ENCODE peak calls at places on chromosome 14, in six cellular contexts. M is cardiac fibroblast, E is PC-3, H is adrenal gland, I is HepG2, X is suprapubic skin. S is an unnamed sample.

GRCh38 chr14:29637406-29637805 is 290.2 kb downstream of the PRKD1 start:
- DNase-seq in M (peak), E (peak), H (peak), I (no peak), X (no peak), S (no peak)

GRCh38 chr14:98962118-98962517 is 309.9 kb downstream of the BCL11B start:
- DNase-seq in I (no peak), H (no peak), E (no peak), X (no peak), M (no peak), S (no peak)

GRCh38 chr14:56754966-56755365 is 55.3 kb downstream of the OTX2 start:
- DNase-seq in E (no peak), I (no peak), X (no peak), M (no peak), H (no peak), S (no peak)

GRCh38 chr14:100022772-100023451 is 42.3 kb upstream of the EVL start:
- DNase-seq in E (no peak), H (no peak), I (no peak), M (peak), X (no peak), S (no peak)

GRCh38 chr14:75196468-75196867 is 20.1 kb upstream of the TMED10 start:
- DNase-seq in M (no peak), H (no peak), E (peak), I (peak), X (no peak), S (no peak)

GRCh38 chr14:101731187-101732080 is 30.1 kb upstream of the PPP2R5C start:
- DNase-seq in I (peak), X (peak), M (peak), H (no peak), E (peak), S (peak)

GRCh38 chr14:67487937-67488893 is at the start of gene TMEM229B:
- DNase-seq in E (no peak), M (no peak), I (no peak), X (no peak), H (no peak), S (peak)

GRCh38 chr14:80926706-80927384 is 14.7 kb downstream of the CEP128 start:
- DNase-seq in I (no peak), E (no peak), H (no peak), X (no peak), M (peak), S (no peak)

DNA sequence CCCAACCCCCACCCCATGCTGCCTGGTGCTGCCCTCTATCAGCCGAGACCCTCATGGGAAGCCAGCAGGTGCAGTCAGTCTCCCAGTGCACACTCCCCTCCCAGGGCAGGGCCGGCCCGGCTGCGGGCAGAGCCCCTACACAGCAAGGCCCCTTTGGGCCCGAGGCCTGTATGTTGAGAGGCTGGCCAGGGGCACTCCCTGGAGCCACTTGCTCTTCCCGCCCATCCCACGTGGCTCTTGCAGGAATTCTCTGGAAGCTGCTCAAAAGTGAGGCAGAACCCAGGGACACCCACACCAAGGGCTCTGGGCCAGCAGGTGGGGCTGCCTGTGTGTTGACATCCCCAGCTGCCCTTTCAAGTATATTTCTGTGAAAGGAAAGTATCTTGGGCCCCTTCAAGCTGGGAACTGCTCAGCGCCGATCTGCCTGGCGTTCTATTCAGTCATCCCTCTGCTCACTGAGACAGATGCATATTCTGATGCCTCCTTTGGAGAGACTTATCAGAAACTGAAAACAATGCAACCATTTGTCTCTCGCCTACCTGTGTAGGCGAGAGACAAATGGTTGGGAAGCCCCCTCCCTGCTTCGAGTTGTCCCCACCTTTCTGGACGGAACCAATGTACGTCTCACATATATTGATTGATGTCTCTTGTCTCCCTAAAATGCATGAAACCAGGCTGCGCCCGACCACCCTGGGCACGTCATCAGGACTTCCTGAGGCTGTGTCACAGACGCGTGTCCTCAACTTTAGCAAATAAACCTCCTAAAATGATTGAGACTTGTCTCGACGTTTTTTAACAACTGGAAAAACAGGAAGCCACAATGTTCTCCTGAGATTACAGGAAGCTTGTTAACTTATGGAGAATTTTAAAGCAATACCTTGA is 6.0 kb downstream of the GPR132 start:
- DNase-seq in M (no peak), I (no peak), X (peak), H (peak), E (no peak), S (no peak)
- TF ChIP-seq CTCF in M (no peak), I (peak), X (no peak), H (no peak), E (no peak), S (no peak)

GRCh38 chr14:68984686-68985085 is 5.6 kb upstream of the ACTN1 start:
- DNase-seq in I (no peak), M (no peak), H (no peak), X (no peak), E (no peak), S (no peak)
- H3K4me3 ChIP-seq in I (no peak), M (no peak), H (no peak), X (no peak), E (no peak), S (no peak)

DNA sequence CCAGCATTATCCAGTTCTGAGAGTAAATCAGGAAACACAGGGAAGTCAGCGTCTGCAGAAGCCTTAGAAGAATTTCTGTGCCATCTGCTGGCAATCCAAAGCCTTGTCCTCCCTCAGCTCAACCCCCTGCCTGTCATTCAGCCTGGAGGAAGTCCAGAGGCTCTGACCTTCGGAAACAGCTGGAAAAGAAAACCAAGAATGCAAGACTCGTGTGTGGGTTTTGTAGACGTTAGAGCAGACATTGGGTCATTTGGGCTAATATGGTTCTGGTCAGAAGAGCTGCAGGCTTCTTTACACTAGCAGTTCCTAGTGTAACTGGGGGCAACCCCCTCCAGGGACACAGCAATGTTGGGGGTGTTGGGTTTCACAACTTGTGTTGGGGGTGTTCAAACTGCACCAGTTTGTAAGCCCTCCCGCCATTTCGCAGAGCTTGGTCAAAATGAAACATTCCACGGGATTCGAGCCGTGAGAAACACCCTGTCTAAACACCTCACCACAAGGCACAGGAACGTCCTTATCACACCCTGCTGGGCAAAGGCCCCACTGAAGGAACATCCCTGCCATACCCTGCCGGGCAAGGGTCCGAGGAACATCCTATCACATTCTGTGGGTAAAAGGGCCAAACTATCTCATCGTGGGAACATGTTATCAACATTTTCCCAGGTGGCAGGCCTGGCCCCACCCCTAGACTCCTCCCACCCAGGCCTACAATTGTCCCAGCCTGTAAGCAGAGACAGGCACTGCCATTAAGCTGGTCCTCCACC is 21.0 kb upstream of the SERPINA4 start:
- DNase-seq in I (peak), H (peak), M (peak), E (no peak), X (no peak), S (no peak)
- TF ChIP-seq CTCF in I (peak), H (peak), M (peak), E (no peak), X (no peak), S (no peak)

DNA sequence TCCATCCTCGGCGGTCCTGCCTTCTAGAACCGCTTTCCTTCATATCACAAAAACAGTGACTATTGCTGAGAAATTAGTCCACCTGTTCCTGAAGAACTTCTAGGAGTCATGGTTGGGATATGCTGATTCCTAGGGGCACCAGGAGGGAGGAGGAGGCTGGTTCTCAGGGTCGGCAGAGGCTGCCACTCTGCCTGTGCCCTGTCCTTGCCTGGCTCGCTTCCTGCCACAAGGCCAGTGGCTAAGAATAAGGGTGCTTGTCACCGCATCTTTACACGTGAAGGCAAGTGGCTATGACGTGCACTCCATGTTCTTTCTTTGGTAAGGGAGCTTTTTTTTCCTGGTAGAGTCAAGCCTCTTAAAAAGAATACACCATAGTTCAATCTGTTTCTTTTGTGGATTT is 18.7 kb upstream of the DGLUCY start:
- DNase-seq in I (no peak), H (no peak), M (no peak), E (no peak), X (no peak), S (no peak)
- H3K4me3 ChIP-seq in I (no peak), H (no peak), M (no peak), E (no peak), X (no peak), S (no peak)

GRCh38 chr14:76502219-76502618 is 126.3 kb downstream of the ESRRB start:
- DNase-seq in E (no peak), X (no peak), H (no peak), M (no peak), I (no peak), S (no peak)
- TF ChIP-seq CTCF in E (no peak), X (no peak), H (no peak), M (no peak), I (no peak), S (no peak)

GRCh38 chr14:64502476-64503183 is 1.0 kb downstream of the ZBTB25 start:
- DNase-seq in X (peak), I (no peak), E (peak), H (peak), M (no peak), S (no peak)

GRCh38 chr14:64500088-64500487 is 3.5 kb downstream of the ZBTB25 start:
- DNase-seq in M (no peak), E (no peak), X (no peak), I (no peak), H (no peak), S (no peak)

GRCh38 chr14:64503434-64504309 is at the start of gene ZBTB25:
- DNase-seq in I (peak), X (peak), M (peak), H (peak), E (peak), S (peak)

GRCh38 chr14:64503184-64503433 is 529 bp downstream of the ZBTB25 start:
- DNase-seq in M (peak), X (no peak), E (no peak), I (no peak), H (no peak), S (no peak)

DNA sequence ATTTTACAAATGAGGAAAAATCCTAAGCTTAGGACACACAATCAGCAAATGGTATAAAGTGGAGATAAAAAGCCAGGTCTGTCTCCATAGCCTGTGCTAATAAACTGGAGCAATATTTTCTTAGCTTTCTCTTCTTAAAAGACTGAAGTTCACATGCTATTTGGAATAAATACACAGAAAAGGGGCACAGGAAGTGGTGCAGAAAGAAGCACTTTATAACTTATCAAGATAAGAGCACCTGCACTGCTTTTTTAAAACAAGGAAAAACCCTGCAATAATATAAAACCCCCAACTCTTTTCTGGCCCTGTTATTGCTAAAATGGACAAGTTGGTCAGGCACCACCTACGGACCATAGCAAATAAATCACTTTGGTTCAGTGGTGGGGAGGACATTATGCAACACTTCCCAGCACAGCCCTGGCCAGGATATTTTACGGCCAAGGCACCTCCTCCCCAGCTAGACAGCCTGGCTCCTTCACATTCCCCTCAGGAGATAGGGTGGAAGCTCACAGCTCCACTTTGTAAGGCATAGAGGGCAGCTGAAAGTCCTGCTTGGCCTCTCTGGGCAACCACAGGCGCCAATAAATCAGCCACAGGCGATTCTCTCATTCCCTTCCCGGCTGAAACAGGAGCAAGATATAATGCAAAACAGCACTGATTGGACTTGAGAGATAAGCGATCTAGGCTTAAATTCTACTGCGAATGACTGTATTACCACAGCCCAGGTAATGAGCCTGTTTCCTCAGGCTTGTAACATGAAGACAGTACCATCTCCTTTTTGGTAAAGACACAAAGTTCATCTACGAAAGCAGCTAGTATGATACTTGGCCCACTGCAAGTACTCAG is 2.1 kb downstream of the ZBTB25 start:
- DNase-seq in E (peak), X (peak), H (peak), I (peak), M (peak), S (no peak)
- H3K4me3 ChIP-seq in E (peak), X (peak), H (no peak), I (peak), M (peak), S (peak)

DNA sequence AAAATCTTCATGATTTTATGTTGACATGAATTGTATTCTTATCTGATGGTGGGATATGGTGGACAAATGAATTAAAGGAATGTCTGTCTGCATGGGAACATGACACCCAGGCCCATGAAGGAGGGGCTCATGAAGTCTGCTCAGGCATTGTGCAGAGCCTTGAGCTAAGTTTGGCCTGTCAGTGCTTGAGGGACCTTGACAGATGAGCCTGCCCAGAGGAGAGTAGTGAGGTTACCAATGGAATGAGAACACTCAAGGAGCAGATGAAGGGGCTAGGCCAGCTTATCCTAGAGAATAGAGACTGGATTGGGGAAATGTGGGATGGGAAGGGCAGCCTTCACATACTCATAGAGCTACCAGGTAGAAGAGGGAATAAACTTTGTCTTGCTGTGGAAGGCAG is 68.8 kb downstream of the TMX1 start:
- DNase-seq in I (no peak), E (no peak), X (no peak), M (no peak), H (no peak), S (no peak)
- TF ChIP-seq CTCF in I (no peak), E (no peak), X (no peak), M (no peak), H (no peak), S (no peak)

S was measured in GM12864.